ENCODE peak calls at places on chromosomes 2 and 18, in seven cellular contexts. U is AG04449, F is astrocyte of the spinal cord, E is GM06990, Z is Peyer's patch, T is NCI-H82, R is upper lobe of right lung. G is an unnamed sample.
A peak's percentile ranks its signal among the peaks of the same experiment; 100 is the strongest.

GRCh38 chr2:230575640-230576324 is 136.9 kb upstream of the CAB39 start:
- DNase-seq in U (no peak), F (no peak), E (no peak), Z (peak; percentile 43), T (peak; percentile 41), R (no peak), G (no peak)

GRCh38 chr2:80329491-80329890 is 24.9 kb upstream of the LRRTM1 start:
- DNase-seq in U (no peak), F (no peak), E (no peak), Z (no peak), T (no peak), R (no peak), G (no peak)

GRCh38 chr2:196335238-196335637 is 163.9 kb upstream of the STK17B start:
- DNase-seq in U (peak; percentile 46), F (peak; percentile 63), E (no peak), Z (no peak), T (no peak), R (no peak), G (peak; percentile 2)

GRCh38 chr18:63208676-63209075 is 110.9 kb downstream of the BCL2 start:
- DNase-seq in U (no peak), F (no peak), E (no peak), Z (no peak), T (no peak), R (no peak), G (peak; percentile 49)

GRCh38 chr2:144127693-144128092 is 392.2 kb downstream of the ZEB2 start:
- DNase-seq in U (no peak), F (no peak), E (no peak), Z (no peak), T (no peak), R (no peak), G (no peak)

GRCh38 chr2:27123302-27124150 is at the start of gene ABHD1:
- DNase-seq in U (no peak), F (peak; percentile 1), E (peak; percentile 59), Z (peak; percentile 65), T (peak; percentile 51), R (peak; percentile 85), G (peak; percentile 40)

GRCh38 chr2:68225119-68225632 is 27.2 kb downstream of the PPP3R1 start:
- DNase-seq in U (no peak), F (no peak), E (no peak), Z (no peak), T (peak; percentile 91), R (no peak), G (peak; percentile 53)

GRCh38 chr2:73003027-73003426 is 68.5 kb downstream of the SFXN5 start:
- DNase-seq in U (no peak), F (no peak), E (no peak), Z (no peak), T (no peak), R (no peak), G (no peak)

GRCh38 chr2:42854207-42854818 is 61.9 kb upstream of the HAAO start:
- DNase-seq in U (no peak), F (peak; percentile 49), E (no peak), Z (no peak), T (no peak), R (peak; percentile 63), G (no peak)

GRCh38 chr2:207088839-207089238 is 76.9 kb downstream of the KLF7 start:
- DNase-seq in U (no peak), F (no peak), E (no peak), Z (no peak), T (no peak), R (no peak), G (peak; percentile 42)

GRCh38 chr2:242056785-242057184 is 187.3 kb downstream of the RTP5 start:
- DNase-seq in U (no peak), F (no peak), E (no peak), Z (no peak), T (no peak), R (no peak), G (peak; percentile 3)

GRCh38 chr18:48037481-48038271 is 107.2 kb upstream of the SMAD2 start:
- DNase-seq in U (no peak), F (no peak), E (no peak), Z (no peak), T (peak; percentile 55), R (no peak), G (peak; percentile 81)

GRCh38 chr2:43024515-43024962 is 201.9 kb downstream of the ZFP36L2 start:
- DNase-seq in U (no peak), F (peak; percentile 60), E (no peak), Z (peak; percentile 72), T (peak; percentile 80), R (peak; percentile 77), G (peak; percentile 55)

GRCh38 chr18:44733069-44733753 is 52.5 kb downstream of the SETBP1 start:
- DNase-seq in U (peak; percentile 62), F (peak; percentile 92), E (no peak), Z (no peak), T (no peak), R (no peak), G (peak; percentile 31)

GRCh38 chr2:124261456-124261855 is 236.4 kb downstream of the CNTNAP5 start:
- DNase-seq in U (no peak), F (no peak), E (no peak), Z (no peak), T (no peak), R (no peak), G (no peak)

GRCh38 chr18:8771930-8772329 is 66.6 kb downstream of the MTCL1 start:
- DNase-seq in U (no peak), F (no peak), E (no peak), Z (no peak), T (peak; percentile 69), R (no peak), G (peak; percentile 100)

GRCh38 chr2:123468071-123468470 is 557.0 kb upstream of the CNTNAP5 start:
- DNase-seq in U (no peak), F (no peak), E (no peak), Z (no peak), T (no peak), R (no peak), G (no peak)

GRCh38 chr2:179096090-179096489 is 46.2 kb upstream of the CCDC141 start:
- DNase-seq in U (no peak), F (no peak), E (peak; percentile 38), Z (peak; percentile 62), T (no peak), R (no peak), G (peak; percentile 84)

GRCh38 chr2:120175000-120175581 is 48.1 kb downstream of the TMEM185B start:
- DNase-seq in U (peak; percentile 16), F (peak; percentile 80), E (no peak), Z (no peak), T (peak; percentile 77), R (no peak), G (peak; percentile 56)

GRCh38 chr2:150264442-150264841 is 223.0 kb downstream of the RND3 start:
- DNase-seq in U (no peak), F (no peak), E (no peak), Z (no peak), T (no peak), R (no peak), G (no peak)

GRCh38 chr2:65067806-65068553 is 11.8 kb downstream of the CEP68 start:
- DNase-seq in U (no peak), F (no peak), E (no peak), Z (no peak), T (no peak), R (no peak), G (no peak)

GRCh38 chr18:26457195-26457594 is 91.2 kb downstream of the KCTD1 start:
- DNase-seq in U (no peak), F (no peak), E (no peak), Z (no peak), T (no peak), R (no peak), G (no peak)

GRCh38 chr2:128638311-128638710 is 319.6 kb upstream of the HS6ST1 start:
- DNase-seq in U (no peak), F (no peak), E (no peak), Z (no peak), T (peak; percentile 14), R (peak; percentile 69), G (no peak)